ENCODE peak calls at places on chromosomes 13 and 19, in ten cellular contexts. X, W, B, M, E, Q, F, J, G and Z are unnamed samples.
A peak's percentile ranks its signal among the peaks of the same experiment; 100 is the strongest.

GRCh38 chr13:51122868-51123267 is 11.8 kb upstream of the C13orf42 start:
- DNase-seq in X (no peak), W (no peak), B (no peak), M (no peak), E (no peak), Q (no peak), F (no peak), J (no peak), G (no peak), Z (no peak)

GRCh38 chr13:83450586-83450985 is 431.7 kb downstream of the SLITRK1 start:
- DNase-seq in X (no peak), W (no peak), B (no peak), M (no peak), E (no peak), Q (no peak), F (no peak), J (no peak), G (no peak), Z (no peak)

GRCh38 chr19:4284176-4284958 is 5.3 kb downstream of the SHD start:
- DNase-seq in X (no peak), W (no peak), B (no peak), M (no peak), E (no peak), Q (peak; percentile 92), F (peak; percentile 90), J (no peak), G (peak; percentile 48), Z (peak; percentile 9)

GRCh38 chr13:60591348-60591747 is 194.3 kb downstream of the TDRD3 start:
- DNase-seq in X (no peak), W (no peak), B (no peak), M (no peak), E (no peak), Q (no peak), F (no peak), J (no peak), G (peak; percentile 62), Z (peak; percentile 13)

GRCh38 chr13:42075517-42075916 is 27.1 kb downstream of the DGKH start:
- DNase-seq in X (no peak), W (no peak), B (no peak), M (no peak), E (no peak), Q (no peak), F (no peak), J (no peak), G (no peak), Z (no peak)

GRCh38 chr19:35937345-35938281 is 1.4 kb downstream of the LRFN3 start:
- DNase-seq in X (no peak), W (peak; percentile 31), B (no peak), M (no peak), E (no peak), Q (no peak), F (no peak), J (no peak), G (no peak), Z (no peak)

GRCh38 chr19:35353635-35354034 is 4.6 kb upstream of the FFAR3 start:
- DNase-seq in X (no peak), W (peak; percentile 4), B (no peak), M (no peak), E (peak; percentile 35), Q (no peak), F (no peak), J (no peak), G (no peak), Z (no peak)

GRCh38 chr19:29878973-29879654 is 62.9 kb upstream of the URI1 start:
- DNase-seq in X (no peak), W (no peak), B (no peak), M (no peak), E (no peak), Q (no peak), F (no peak), J (no peak), G (peak; percentile 59), Z (peak; percentile 32)

GRCh38 chr19:38571682-38572081 is 46.1 kb downstream of the MAP4K1 start:
- DNase-seq in X (no peak), W (no peak), B (no peak), M (no peak), E (no peak), Q (no peak), F (no peak), J (no peak), G (no peak), Z (no peak)

GRCh38 chr19:38564981-38565685 is 52.6 kb downstream of the MAP4K1 start:
- DNase-seq in X (no peak), W (no peak), B (no peak), M (no peak), E (no peak), Q (no peak), F (no peak), J (no peak), G (no peak), Z (no peak)

GRCh38 chr19:38565686-38566105 is 52.1 kb downstream of the MAP4K1 start:
- DNase-seq in X (no peak), W (no peak), B (no peak), M (no peak), E (peak; percentile 63), Q (no peak), F (no peak), J (no peak), G (no peak), Z (no peak)

GRCh38 chr19:38569368-38569983 is 48.3 kb downstream of the MAP4K1 start:
- DNase-seq in X (no peak), W (no peak), B (no peak), M (no peak), E (no peak), Q (no peak), F (no peak), J (no peak), G (no peak), Z (no peak)
- H3K27ac ChIP-seq in X (no peak overlapping the region), W (no peak overlapping the region), B (no peak overlapping the region), M (no peak overlapping the region), E (no peak overlapping the region), Q (no peak overlapping the region), F (no peak overlapping the region), J (no peak overlapping the region), G (no peak overlapping the region), Z (no peak overlapping the region)

DNA sequence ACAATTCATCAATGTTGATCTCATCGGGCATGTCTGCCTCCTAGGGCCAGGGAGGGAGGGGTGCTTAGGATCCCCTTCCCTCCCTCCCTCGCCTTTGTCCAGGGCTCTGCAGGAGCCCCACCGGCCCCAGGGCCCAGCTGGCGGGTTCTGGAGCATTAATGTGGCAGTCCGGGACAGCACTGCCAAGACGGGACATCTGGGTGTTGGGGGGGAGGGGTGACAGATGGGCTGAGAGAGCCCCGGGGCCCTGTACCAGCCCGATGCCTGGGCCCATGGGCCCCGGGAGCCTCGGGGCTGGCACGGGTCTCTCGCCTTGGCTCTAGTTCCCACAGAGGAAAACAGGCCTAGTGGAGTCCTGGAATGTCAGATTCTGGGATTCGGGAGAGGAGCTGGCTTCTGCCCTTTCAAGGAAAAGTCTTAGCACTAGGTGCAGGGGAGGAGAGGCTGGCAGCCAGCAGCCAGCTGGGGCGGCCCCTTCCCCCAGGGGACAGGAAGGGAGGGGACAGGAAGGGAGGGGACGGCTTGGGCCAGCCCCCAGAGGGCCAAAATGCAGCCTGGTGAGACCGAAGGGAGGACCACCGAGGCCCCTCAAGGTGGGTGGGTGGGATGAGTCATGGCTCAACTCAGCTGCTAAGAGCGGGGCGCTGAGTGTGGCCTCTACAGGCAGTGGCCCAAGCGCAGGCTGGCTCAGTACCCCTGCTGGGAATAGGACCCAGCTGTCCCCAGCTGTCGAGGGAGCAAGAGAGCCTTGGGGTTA is 3.1 kb downstream of the PPP1R14A start:
- DNase-seq in X (no peak), W (peak; percentile 86), B (no peak), M (peak; percentile 67), E (peak; percentile 60), Q (no peak), F (no peak), J (peak; percentile 73), G (no peak), Z (no peak)
- H3K4me3 ChIP-seq in X (no peak overlapping the region), W (peak overlapping the region; percentile 19), B (no peak overlapping the region), M (peak overlapping the region; percentile 17), E (peak overlapping the region; percentile 58), Q (no peak overlapping the region), F (peak overlapping the region; percentile 11), J (peak overlapping the region; percentile 91), G (no peak overlapping the region), Z (no peak overlapping the region)

GRCh38 chr13:110396476-110396875 is 89.4 kb downstream of the COL4A2 start:
- DNase-seq in X (no peak), W (no peak), B (no peak), M (no peak), E (no peak), Q (no peak), F (no peak), J (no peak), G (no peak), Z (no peak)

GRCh38 chr13:110394371-110394841 is 87.3 kb downstream of the COL4A2 start:
- DNase-seq in X (no peak), W (no peak), B (no peak), M (no peak), E (no peak), Q (no peak), F (no peak), J (no peak), G (no peak), Z (peak; percentile 88)

GRCh38 chr13:110392510-110393233 is 85.6 kb downstream of the COL4A2 start:
- DNase-seq in X (no peak), W (no peak), B (no peak), M (no peak), E (no peak), Q (no peak), F (no peak), J (no peak), G (no peak), Z (peak; percentile 92)

GRCh38 chr13:110391273-110391672 is 84.2 kb downstream of the COL4A2 start:
- DNase-seq in X (no peak), W (no peak), B (no peak), M (no peak), E (no peak), Q (no peak), F (no peak), J (no peak), G (peak; percentile 16), Z (peak; percentile 68)

DNA sequence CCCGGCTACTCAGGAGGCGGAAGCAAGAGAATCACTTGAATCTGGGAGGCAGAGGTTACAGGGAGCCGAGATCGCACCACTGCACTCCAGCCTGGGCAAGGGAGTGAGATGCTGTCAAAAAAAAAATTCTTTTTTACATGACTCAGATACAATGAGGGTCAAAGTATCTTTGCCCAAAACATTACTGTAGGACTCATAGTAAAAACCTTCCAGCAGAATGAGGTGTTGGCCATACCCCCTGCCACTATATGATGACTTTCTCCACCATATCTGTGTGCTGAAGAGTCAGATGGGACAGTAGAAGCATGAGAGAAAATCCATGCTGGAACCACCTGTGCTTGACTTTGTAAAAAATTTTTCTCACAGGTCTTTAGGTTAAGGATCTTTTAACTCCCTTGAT is 86.7 kb downstream of the COL4A2 start:
- DNase-seq in X (no peak), W (no peak), B (no peak), M (no peak), E (no peak), Q (no peak), F (no peak), J (no peak), G (no peak), Z (no peak)
- H3K27ac ChIP-seq in X (no peak overlapping the region), W (no peak overlapping the region), B (no peak overlapping the region), M (no peak overlapping the region), E (no peak overlapping the region), Q (no peak overlapping the region), F (peak overlapping the region; percentile 77), J (no peak overlapping the region), G (no peak overlapping the region), Z (peak overlapping the region; percentile 100)

DNA sequence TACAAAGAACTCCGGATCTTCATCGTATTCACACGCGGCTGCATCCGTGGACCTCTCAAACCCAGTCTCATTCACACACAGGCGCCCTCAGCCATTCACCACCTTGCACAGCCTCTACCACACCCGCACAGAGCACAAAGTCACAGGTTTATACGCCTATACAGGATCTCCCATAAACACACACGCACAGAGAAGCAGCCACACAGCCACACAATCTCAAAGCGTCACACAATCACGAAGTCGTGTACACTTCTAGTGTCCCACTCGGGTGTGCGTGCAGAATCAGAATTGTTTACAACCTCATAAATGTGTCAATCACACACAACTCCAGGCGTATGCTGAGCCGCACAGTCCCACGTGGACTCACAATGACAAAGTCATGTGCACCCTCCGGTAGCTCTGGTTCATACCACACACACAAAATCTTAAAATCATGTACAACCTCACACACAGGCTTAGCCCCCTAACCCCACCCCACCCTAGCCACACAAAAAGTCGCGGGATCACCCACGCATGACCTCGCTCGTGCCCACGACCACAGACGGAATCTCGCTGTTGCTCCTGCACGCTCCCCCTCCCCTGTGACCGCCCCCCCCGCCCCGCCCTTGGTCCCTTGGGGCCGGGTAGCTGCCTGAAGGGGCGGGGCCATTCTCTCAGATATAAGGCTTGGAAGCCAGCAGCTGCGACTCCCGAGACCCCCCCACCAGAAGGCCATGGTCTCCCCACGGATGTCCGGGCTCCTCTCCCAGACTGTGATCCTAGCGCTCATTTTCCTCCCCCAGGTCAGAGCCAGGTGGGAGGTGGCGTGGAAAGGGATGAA is at the start of gene DLL3:
- DNase-seq in X (no peak), W (no peak), B (no peak), M (no peak), E (no peak), Q (no peak), F (no peak), J (no peak), G (peak; percentile 50), Z (peak; percentile 7)
- H3K4me3 ChIP-seq in X (no peak within 1 kb of the TSS), W (no peak within 1 kb of the TSS), B (peak within 1 kb of the TSS; percentile 4), M (no peak within 1 kb of the TSS), E (no peak within 1 kb of the TSS), Q (no peak within 1 kb of the TSS), F (no peak within 1 kb of the TSS), J (peak within 1 kb of the TSS; percentile 10), G (peak within 1 kb of the TSS; percentile 63), Z (peak within 1 kb of the TSS; percentile 33)